ENCODE peak calls at places on chromosomes 2 and 18, in four cellular contexts. U, R, T and A are unnamed samples.

GRCh38 chr2:23532311-23533013 is 147.5 kb downstream of the KLHL29 start:
- DNase-seq in U (no peak), T (no peak), R (no peak), A (no peak)

GRCh38 chr2:238504181-238504711 is 77.5 kb downstream of the ASB1 start:
- DNase-seq in U (no peak), R (peak; percentile 59), T (no peak), A (no peak)

GRCh38 chr18:59536181-59536580 is 161.0 kb downstream of the CCBE1 start:
- DNase-seq in U (peak; percentile 40), R (no peak), T (peak; percentile 60), A (no peak)

GRCh38 chr2:2831656-2832055 is 500.6 kb upstream of the MYT1L start:
- DNase-seq in U (no peak), R (no peak), T (no peak), A (no peak)

GRCh38 chr18:48106976-48107781 is 176.7 kb upstream of the SMAD2 start:
- DNase-seq in U (no peak), T (no peak), R (no peak), A (no peak)

GRCh38 chr2:180790891-180791290 is 189.5 kb upstream of the UBE2E3 start:
- DNase-seq in U (no peak), T (peak; percentile 11), R (no peak), A (no peak)

GRCh38 chr2:216117566-216117965 is 8.4 kb downstream of the XRCC5 start:
- DNase-seq in R (no peak), U (peak; percentile 55), T (no peak), A (no peak)

GRCh38 chr18:55880617-55881016 is 292.6 kb upstream of the TCF4 start:
- DNase-seq in R (no peak), T (no peak), U (no peak), A (no peak)

GRCh38 chr2:239973392-239973791 is 51.8 kb downstream of the NDUFA10 start:
- DNase-seq in T (no peak), U (no peak), R (no peak), A (no peak)

GRCh38 chr2:135997380-135997779 is 12.0 kb upstream of the DARS1 start:
- DNase-seq in T (no peak), R (peak; percentile 23), U (no peak), A (no peak)

GRCh38 chr2:118185210-118186109 is 97.2 kb downstream of the INSIG2 start:
- DNase-seq in U (no peak), T (peak; percentile 30), R (peak; percentile 24), A (peak; percentile 11)

GRCh38 chr2:221495766-221496165 is 76.3 kb downstream of the EPHA4 start:
- DNase-seq in T (no peak), U (no peak), R (no peak), A (no peak)

GRCh38 chr2:237487496-237487895 is 445 bp downstream of the MLPH start:
- DNase-seq in U (no peak), T (peak; percentile 33), R (no peak), A (no peak)

GRCh38 chr18:74310411-74310810 is 5.2 kb upstream of the C18orf63 start:
- DNase-seq in T (peak; percentile 71), R (no peak), U (peak; percentile 71), A (no peak)

GRCh38 chr2:133844214-133844892 is 276.1 kb upstream of the NCKAP5 start:
- DNase-seq in T (peak; percentile 72), U (peak; percentile 73), R (peak; percentile 39), A (no peak)

GRCh38 chr18:35410561-35410960 is 33.4 kb upstream of the ZNF396 start:
- DNase-seq in U (no peak), T (no peak), R (no peak), A (no peak)

GRCh38 chr2:33321236-33321731 is 155.2 kb upstream of the RASGRP3 start:
- DNase-seq in T (peak; percentile 88), R (no peak), U (peak; percentile 76), A (no peak)

GRCh38 chr2:231409773-231410172 is 14.3 kb downstream of the B3GNT7 start:
- DNase-seq in T (no peak), R (no peak), U (no peak), A (no peak)

GRCh38 chr18:72830109-72830508 is 37.7 kb downstream of the NETO1 start:
- DNase-seq in T (no peak), U (no peak), R (no peak), A (no peak)

GRCh38 chr2:217360781-217361485 is 501.1 kb upstream of the TNP1 start:
- DNase-seq in R (no peak), U (peak; percentile 90), T (peak; percentile 90), A (no peak)

GRCh38 chr2:118077636-118078247 is 10.5 kb upstream of the INSIG2 start:
- DNase-seq in T (no peak), U (no peak), R (no peak), A (no peak)

GRCh38 chr2:117858892-117859531 is 44.5 kb downstream of the DDX18 start:
- DNase-seq in U (no peak), R (no peak), T (no peak), A (no peak)

GRCh38 chr2:102256281-102256680 is 55.1 kb upstream of the IL1RL1 start:
- DNase-seq in R (no peak), T (no peak), U (no peak), A (no peak)

GRCh38 chr2:221571391-221572179 is 519 bp downstream of the EPHA4 start:
- DNase-seq in R (peak; percentile 4), T (peak; percentile 47), U (peak; percentile 4), A (no peak)

GRCh38 chr2:170711774-170712652 is 3.1 kb upstream of the SP5 start:
- DNase-seq in T (no peak), U (no peak), R (peak; percentile 6), A (no peak)

GRCh38 chr2:53242090-53242489 is 525.5 kb upstream of the CHAC2 start:
- DNase-seq in U (no peak), R (no peak), T (no peak), A (no peak)

GRCh38 chr2:158953454-158953853 is 15.0 kb upstream of the TANC1 start:
- DNase-seq in U (no peak), T (peak; percentile 65), R (no peak), A (no peak)

GRCh38 chr2:98903767-98904485 is 32.1 kb downstream of the CRACDL start:
- DNase-seq in U (no peak), T (no peak), R (no peak), A (no peak)

GRCh38 chr2:173984866-173985588 is 19.9 kb upstream of the SP3 start:
- DNase-seq in T (no peak), U (no peak), R (no peak), A (no peak)

GRCh38 chr2:8364668-8365067 is 317.2 kb upstream of the ID2 start:
- DNase-seq in T (no peak), U (no peak), R (no peak), A (no peak)

GRCh38 chr18:3903341-3903740 is 453.4 kb downstream of the TGIF1 start:
- DNase-seq in T (peak; percentile 95), R (no peak), U (peak; percentile 90), A (no peak)